ENCODE peak calls at places on chromosomes 1 and 21, in four cellular contexts. One of them, this sample, is unnamed.

GRCh38 chr1:32249831-32250525 is 1.1 kb upstream of the LCK start:
- DNase-seq in HCT116: no peak
- DNase-seq in heart right ventricle: peak; percentile 35
- DNase-seq in AG09319: no peak
- DNase-seq in this sample: peak; percentile 35

GRCh38 chr1:236685917-236686814 is at the start of gene ACTN2:
- DNase-seq in HCT116: no peak
- DNase-seq in heart right ventricle: peak; percentile 77
- DNase-seq in AG09319: no peak
- DNase-seq in this sample: peak; percentile 28

GRCh38 chr1:3375256-3375655 is 79.2 kb upstream of the ARHGEF16 start:
- DNase-seq in HCT116: no peak
- DNase-seq in heart right ventricle: no peak
- DNase-seq in AG09319: no peak
- DNase-seq in this sample: peak; percentile 73

GRCh38 chr1:119228318-119228717 is 87.9 kb upstream of the WARS2 start:
- DNase-seq in HCT116: no peak
- DNase-seq in heart right ventricle: no peak
- DNase-seq in AG09319: no peak
- DNase-seq in this sample: no peak

GRCh38 chr1:160131803-160132565 is 16.4 kb downstream of the ATP1A2 start:
- DNase-seq in heart right ventricle: peak; percentile 63
- DNase-seq in AG09319: no peak
- DNase-seq in HCT116: no peak
- DNase-seq in this sample: no peak

GRCh38 chr1:87989346-87989745 is 660.7 kb downstream of the LMO4 start:
- DNase-seq in HCT116: no peak
- DNase-seq in AG09319: no peak
- DNase-seq in heart right ventricle: no peak
- DNase-seq in this sample: no peak

GRCh38 chr1:61873581-61873980 is 131.3 kb downstream of the PATJ start:
- DNase-seq in heart right ventricle: no peak
- DNase-seq in AG09319: no peak
- DNase-seq in HCT116: no peak
- DNase-seq in this sample: no peak

GRCh38 chr1:54814148-54814498 is 13.0 kb upstream of the TTC22 start:
- DNase-seq in HCT116: no peak
- DNase-seq in AG09319: no peak
- DNase-seq in heart right ventricle: no peak
- DNase-seq in this sample: no peak

GRCh38 chr21:34227386-34227852 is 136.4 kb upstream of the KCNE2 start:
- DNase-seq in heart right ventricle: no peak
- DNase-seq in AG09319: no peak
- DNase-seq in HCT116: no peak
- DNase-seq in this sample: peak; percentile 75

GRCh38 chr1:5968161-5968736 is 24.0 kb downstream of the NPHP4 start:
- DNase-seq in HCT116: no peak
- DNase-seq in heart right ventricle: no peak
- DNase-seq in AG09319: no peak
- DNase-seq in this sample: peak; percentile 7

GRCh38 chr1:227225715-227226346 is 92.5 kb downstream of the CDC42BPA start:
- DNase-seq in heart right ventricle: no peak
- DNase-seq in HCT116: peak; percentile 35
- DNase-seq in AG09319: peak; percentile 29
- DNase-seq in this sample: peak; percentile 86

GRCh38 chr1:46301406-46302090 is 1.9 kb downstream of the LRRC41 start:
- DNase-seq in HCT116: no peak
- DNase-seq in AG09319: peak; percentile 19
- DNase-seq in heart right ventricle: peak; percentile 60
- DNase-seq in this sample: peak; percentile 74

GRCh38 chr1:223298706-223299105 is 65.3 kb downstream of the SUSD4 start:
- DNase-seq in heart right ventricle: no peak
- DNase-seq in AG09319: no peak
- DNase-seq in HCT116: no peak
- DNase-seq in this sample: peak; percentile 59

GRCh38 chr1:97053275-97053674 is 331.7 kb downstream of the PTBP2 start:
- DNase-seq in AG09319: no peak
- DNase-seq in heart right ventricle: no peak
- DNase-seq in HCT116: no peak
- DNase-seq in this sample: no peak

GRCh38 chr1:202072211-202072610 is 50.5 kb upstream of the GPR37L1 start:
- DNase-seq in HCT116: no peak
- DNase-seq in AG09319: no peak
- DNase-seq in heart right ventricle: no peak
- DNase-seq in this sample: no peak

GRCh38 chr21:39010629-39011404 is 172.4 kb downstream of the PSMG1 start:
- DNase-seq in HCT116: no peak
- DNase-seq in AG09319: no peak
- DNase-seq in heart right ventricle: no peak
- DNase-seq in this sample: no peak

GRCh38 chr1:24903011-24903461 is 27.0 kb downstream of the RUNX3 start:
- DNase-seq in HCT116: no peak
- DNase-seq in AG09319: no peak
- DNase-seq in heart right ventricle: no peak
- DNase-seq in this sample: no peak

GRCh38 chr1:115062542-115063004 is 26.7 kb downstream of the TSPAN2 start:
- DNase-seq in HCT116: no peak
- DNase-seq in AG09319: no peak
- DNase-seq in heart right ventricle: peak; percentile 54
- DNase-seq in this sample: no peak

GRCh38 chr21:26966978-26967913 is at the start of gene ADAMTS5:
- DNase-seq in AG09319: peak; percentile 45
- DNase-seq in HCT116: no peak
- DNase-seq in heart right ventricle: peak; percentile 55
- DNase-seq in this sample: peak; percentile 77

GRCh38 chr1:206496131-206496793 is 11.1 kb upstream of the RASSF5 start:
- DNase-seq in AG09319: no peak
- DNase-seq in heart right ventricle: peak; percentile 39
- DNase-seq in HCT116: no peak
- DNase-seq in this sample: no peak

GRCh38 chr1:10380594-10381275 is 18.1 kb upstream of the PGD start:
- DNase-seq in heart right ventricle: no peak
- DNase-seq in HCT116: no peak
- DNase-seq in AG09319: peak; percentile 43
- DNase-seq in this sample: peak; percentile 95

GRCh38 chr21:45698493-45698947 is 55.0 kb downstream of the PCBP3 start:
- DNase-seq in heart right ventricle: peak; percentile 33
- DNase-seq in AG09319: peak; percentile 79
- DNase-seq in HCT116: no peak
- DNase-seq in this sample: peak; percentile 94

GRCh38 chr1:24152631-24153494 is 9.9 kb upstream of the IL22RA1 start:
- DNase-seq in heart right ventricle: no peak
- DNase-seq in AG09319: no peak
- DNase-seq in HCT116: no peak
- DNase-seq in this sample: no peak

GRCh38 chr1:145885738-145886287 is at the start of gene ANKRD35:
- DNase-seq in heart right ventricle: peak; percentile 86
- DNase-seq in AG09319: no peak
- DNase-seq in HCT116: peak; percentile 22
- DNase-seq in this sample: peak; percentile 42

GRCh38 chr1:118338991-118339390 is 154.0 kb upstream of the SPAG17 start:
- DNase-seq in heart right ventricle: no peak
- DNase-seq in AG09319: no peak
- DNase-seq in HCT116: no peak
- DNase-seq in this sample: no peak

GRCh38 chr1:24085546-24085945 is 26.4 kb downstream of the MYOM3 start:
- DNase-seq in HCT116: no peak
- DNase-seq in AG09319: peak; percentile 32
- DNase-seq in heart right ventricle: no peak
- DNase-seq in this sample: peak; percentile 58

GRCh38 chr1:207312604-207312920 is 8.9 kb upstream of the CD55 start:
- DNase-seq in HCT116: no peak
- DNase-seq in AG09319: peak; percentile 51
- DNase-seq in heart right ventricle: no peak
- DNase-seq in this sample: no peak

GRCh38 chr1:108182854-108183253 is 17.3 kb downstream of the SLC25A24 start:
- DNase-seq in heart right ventricle: no peak
- DNase-seq in AG09319: no peak
- DNase-seq in HCT116: no peak
- DNase-seq in this sample: no peak

GRCh38 chr21:41065539-41065938 is 102.4 kb upstream of the BACE2 start:
- DNase-seq in HCT116: no peak
- DNase-seq in AG09319: no peak
- DNase-seq in heart right ventricle: no peak
- DNase-seq in this sample: peak; percentile 30

GRCh38 chr1:54569339-54569738 is 21.3 kb downstream of the ACOT11 start:
- DNase-seq in HCT116: no peak
- DNase-seq in AG09319: no peak
- DNase-seq in heart right ventricle: no peak
- DNase-seq in this sample: peak; percentile 29

GRCh38 chr1:183002267-183002666 is 21.0 kb upstream of the LAMC1 start:
- DNase-seq in HCT116: no peak
- DNase-seq in AG09319: no peak
- DNase-seq in heart right ventricle: no peak
- DNase-seq in this sample: no peak

GRCh38 chr1:183000563-183000962 is 22.7 kb upstream of the LAMC1 start:
- DNase-seq in AG09319: no peak
- DNase-seq in heart right ventricle: no peak
- DNase-seq in HCT116: no peak
- DNase-seq in this sample: peak; percentile 7

GRCh38 chr1:182998482-182998881 is 24.7 kb upstream of the LAMC1 start:
- DNase-seq in AG09319: no peak
- DNase-seq in HCT116: no peak
- DNase-seq in heart right ventricle: no peak
- DNase-seq in this sample: no peak

GRCh38 chr1:183002797-183003594 is 20.2 kb upstream of the LAMC1 start:
- DNase-seq in HCT116: no peak
- DNase-seq in AG09319: no peak
- DNase-seq in heart right ventricle: peak; percentile 23
- DNase-seq in this sample: peak; percentile 25

GRCh38 chr1:183000161-183000560 is 23.1 kb upstream of the LAMC1 start:
- DNase-seq in AG09319: no peak
- DNase-seq in HCT116: no peak
- DNase-seq in heart right ventricle: no peak
- DNase-seq in this sample: no peak
- TF ChIP-seq CTCF in AG09319: no peak
- TF ChIP-seq CTCF in HCT116: no peak
- TF ChIP-seq CTCF in heart right ventricle: no peak
- TF ChIP-seq CTCF in this sample: no peak

GRCh38 chr1:16351994-16352841 is at the start of gene FBXO42:
- DNase-seq in AG09319: peak; percentile 81
- DNase-seq in HCT116: peak; percentile 68
- DNase-seq in heart right ventricle: peak; percentile 94
- DNase-seq in this sample: peak; percentile 86
- TF ChIP-seq CTCF in AG09319: peak; percentile 21
- TF ChIP-seq CTCF in HCT116: no peak
- TF ChIP-seq CTCF in heart right ventricle: peak; percentile 53
- TF ChIP-seq CTCF in this sample: peak; percentile 4

DNA sequence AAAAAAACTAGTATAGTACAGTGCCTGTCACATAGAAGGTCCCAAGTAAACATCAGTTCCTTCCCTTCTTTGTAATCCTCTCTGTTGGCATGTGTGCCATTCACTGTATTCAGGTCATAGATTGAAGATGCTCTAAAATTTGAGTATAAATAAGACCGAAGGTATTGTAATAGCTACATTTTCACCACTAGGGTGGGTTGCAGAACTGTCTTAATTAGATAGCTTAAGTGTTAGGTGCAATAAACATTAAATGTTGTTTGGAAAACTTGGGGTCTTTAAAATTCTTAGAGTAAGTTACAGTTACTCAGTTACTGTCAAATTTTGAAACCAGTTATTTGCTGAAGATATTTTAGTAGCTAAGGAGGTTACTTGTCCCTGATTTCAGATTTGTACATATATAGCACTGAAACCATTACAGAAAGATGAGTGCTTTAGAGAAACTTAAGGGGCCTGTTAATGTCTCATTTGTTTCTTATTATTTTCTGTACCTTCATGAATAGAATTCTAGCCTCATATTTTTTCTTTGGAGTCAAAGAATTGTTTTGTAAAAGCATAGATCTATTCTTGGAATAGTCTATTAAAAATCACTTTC is 24.3 kb downstream of the PER3 start:
- DNase-seq in AG09319: peak; percentile 8
- DNase-seq in heart right ventricle: no peak
- DNase-seq in HCT116: peak; percentile 37
- DNase-seq in this sample: peak; percentile 42
- TF ChIP-seq CTCF in AG09319: peak; percentile 39
- TF ChIP-seq CTCF in heart right ventricle: peak; percentile 34
- TF ChIP-seq CTCF in HCT116: peak; percentile 65
- TF ChIP-seq CTCF in this sample: peak; percentile 52

GRCh38 chr1:155261888-155262673 is at the start of gene SCAMP3:
- DNase-seq in HCT116: peak; percentile 97
- DNase-seq in AG09319: peak; percentile 94
- DNase-seq in heart right ventricle: peak; percentile 90
- DNase-seq in this sample: peak; percentile 99

GRCh38 chr1:155256101-155256852 is 994 bp upstream of the ENTREP3 start:
- DNase-seq in HCT116: no peak
- DNase-seq in AG09319: no peak
- DNase-seq in heart right ventricle: no peak
- DNase-seq in this sample: no peak

GRCh38 chr1:155263067-155263466 is 907 bp upstream of the SCAMP3 start:
- DNase-seq in heart right ventricle: no peak
- DNase-seq in HCT116: no peak
- DNase-seq in AG09319: no peak
- DNase-seq in this sample: no peak

GRCh38 chr1:155260276-155260675 is 1.9 kb downstream of the SCAMP3 start:
- DNase-seq in heart right ventricle: no peak
- DNase-seq in AG09319: no peak
- DNase-seq in HCT116: no peak
- DNase-seq in this sample: no peak

DNA sequence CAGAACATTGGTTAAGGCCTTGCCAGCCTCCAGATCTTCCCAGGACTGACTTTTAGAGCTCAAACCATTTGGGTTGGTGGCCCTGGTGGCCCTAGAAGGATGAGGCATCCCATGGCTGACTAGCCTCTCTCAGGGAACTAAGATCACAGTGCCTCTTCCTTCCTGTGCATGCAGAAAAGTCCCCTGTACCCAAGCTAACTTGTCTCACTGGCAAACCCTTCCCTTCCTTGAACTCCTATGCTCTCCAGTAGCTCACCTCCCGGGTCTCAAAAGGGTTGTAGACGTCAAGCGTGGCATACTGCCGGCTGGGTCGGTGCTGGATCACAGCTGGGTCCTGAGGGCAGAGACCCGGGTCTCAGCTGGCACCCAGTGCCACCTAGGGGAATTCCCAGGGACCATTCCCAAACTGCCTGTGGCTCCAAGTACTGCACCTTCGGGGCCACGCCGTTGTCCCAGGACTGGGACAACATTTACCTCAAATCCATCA is 716 bp downstream of the SCAMP3 start:
- DNase-seq in AG09319: no peak
- DNase-seq in HCT116: no peak
- DNase-seq in heart right ventricle: no peak
- DNase-seq in this sample: no peak
- TF ChIP-seq CTCF in AG09319: no peak
- TF ChIP-seq CTCF in HCT116: no peak
- TF ChIP-seq CTCF in heart right ventricle: no peak
- TF ChIP-seq CTCF in this sample: no peak

GRCh38 chr1:85268801-85269585 is 7.4 kb downstream of the BCL10 start:
- DNase-seq in heart right ventricle: no peak
- DNase-seq in AG09319: no peak
- DNase-seq in HCT116: no peak
- DNase-seq in this sample: no peak
- TF ChIP-seq CTCF in heart right ventricle: no peak
- TF ChIP-seq CTCF in AG09319: no peak
- TF ChIP-seq CTCF in HCT116: no peak
- TF ChIP-seq CTCF in this sample: no peak

This sample was measured in fibroblast of lung.